ENCODE peak calls at places on chromosomes 13 and 19, in five cellular contexts. D, O, P, H and N are unnamed samples.

GRCh38 chr19:13337181-13337580 is 169.1 kb downstream of the CACNA1A start:
- DNase-seq in D (no peak), O (no peak), P (no peak), H (no peak), N (no peak)

GRCh38 chr13:40149611-40150283 is 494.3 kb downstream of the COG6 start:
- DNase-seq in D (no peak), O (no peak), P (peak; percentile 40), H (no peak), N (peak; percentile 75)

GRCh38 chr13:113864303-113864890 is 521 bp upstream of the GAS6 start:
- DNase-seq in D (no peak), O (peak; percentile 18), P (no peak), H (no peak), N (no peak)

GRCh38 chr19:53980553-53981407 is 10.7 kb upstream of the CACNG6 start:
- DNase-seq in D (no peak), O (peak; percentile 40), P (no peak), H (no peak), N (no peak)

GRCh38 chr13:51246005-51246404 is 23.8 kb downstream of the FAM124A start:
- DNase-seq in D (no peak), O (no peak), P (no peak), H (no peak), N (no peak)

GRCh38 chr13:66623129-66623528 is 607.0 kb downstream of the PCDH9 start:
- DNase-seq in D (no peak), O (no peak), P (no peak), H (no peak), N (no peak)

GRCh38 chr19:12866416-12867119 is 14.7 kb downstream of the DNASE2 start:
- DNase-seq in D (no peak), O (no peak), P (no peak), H (no peak), N (no peak)

GRCh38 chr19:55005684-55006488 is 32.2 kb downstream of the GP6 start:
- DNase-seq in D (peak; percentile 40), O (peak; percentile 68), P (no peak), H (peak; percentile 77), N (peak; percentile 41)

GRCh38 chr13:103325675-103326074 is 259.5 kb upstream of the SLC10A2 start:
- DNase-seq in D (no peak), O (no peak), P (no peak), H (no peak), N (no peak)

GRCh38 chr13:110524484-110525254 is 36.9 kb downstream of the RAB20 start:
- DNase-seq in D (no peak), O (peak; percentile 79), P (no peak), H (no peak), N (no peak)

GRCh38 chr13:104671901-104672300 is 1605.7 kb upstream of the SLC10A2 start:
- DNase-seq in D (no peak), O (no peak), P (no peak), H (no peak), N (no peak)

GRCh38 chr13:44132710-44133109 is 240.9 kb upstream of the SERP2 start:
- DNase-seq in D (no peak), O (peak; percentile 39), P (no peak), H (no peak), N (no peak)

GRCh38 chr19:18940791-18941627 is at the start of gene HOMER3:
- DNase-seq in D (no peak), O (peak; percentile 80), P (no peak), H (peak; percentile 80), N (no peak)

GRCh38 chr19:38647368-38647965 is at the start of gene ACTN4:
- DNase-seq in D (peak; percentile 90), O (peak; percentile 98), P (peak; percentile 88), H (peak; percentile 100), N (peak; percentile 81)

GRCh38 chr13:51801631-51802099 is 2.3 kb downstream of the DHRS12 start:
- DNase-seq in D (no peak), O (peak; percentile 84), P (no peak), H (no peak), N (no peak)

GRCh38 chr13:100808848-100809247 is 134.3 kb upstream of the TMTC4 start:
- DNase-seq in D (no peak), O (no peak), P (no peak), H (no peak), N (no peak)

GRCh38 chr13:46386996-46387851 is at the start of gene RUBCNL:
- DNase-seq in D (no peak), O (peak; percentile 53), P (no peak), H (no peak), N (no peak)

GRCh38 chr13:111143875-111144540 is 28.9 kb downstream of the ARHGEF7 start:
- DNase-seq in D (no peak), O (no peak), P (no peak), H (no peak), N (no peak)

GRCh38 chr19:5232798-5233505 is 107.7 kb downstream of the PTPRS start:
- DNase-seq in D (no peak), O (no peak), P (no peak), H (no peak), N (no peak)

GRCh38 chr13:51643114-51643881 is 59.0 kb downstream of the WDFY2 start:
- DNase-seq in D (no peak), O (no peak), P (peak; percentile 36), H (no peak), N (peak; percentile 94)

GRCh38 chr13:41065098-41065497 is 3.8 kb downstream of the WBP4 start:
- DNase-seq in D (no peak), O (no peak), P (peak; percentile 46), H (no peak), N (peak; percentile 66)

GRCh38 chr13:39144941-39145533 is 106.8 kb downstream of the NHLRC3 start:
- DNase-seq in D (no peak), O (peak; percentile 72), P (peak; percentile 62), H (no peak), N (peak; percentile 7)

GRCh38 chr19:41217741-41218140 is 1.3 kb upstream of the AXL start:
- DNase-seq in D (no peak), O (no peak), P (no peak), H (no peak), N (no peak)

GRCh38 chr13:79481685-79482052 is 714 bp downstream of the NDFIP2 start:
- DNase-seq in D (no peak), O (no peak), P (no peak), H (peak; percentile 59), N (no peak)

GRCh38 chr19:19937403-19937802 is 36.7 kb downstream of the ZNF93 start:
- DNase-seq in D (no peak), O (no peak), P (no peak), H (no peak), N (no peak)

GRCh38 chr13:23928985-23929384 is 31.7 kb upstream of the C1QTNF9B start:
- DNase-seq in D (no peak), O (no peak), P (peak; percentile 41), H (no peak), N (peak; percentile 67)

GRCh38 chr13:34161829-34162544 is 344.0 kb downstream of the RFC3 start:
- DNase-seq in D (no peak), O (no peak), P (peak; percentile 64), H (no peak), N (peak; percentile 78)
- H3K4me3 ChIP-seq in D (no peak overlapping the region), O (no peak overlapping the region), P (no peak overlapping the region), H (no peak overlapping the region), N (no peak overlapping the region)

DNA sequence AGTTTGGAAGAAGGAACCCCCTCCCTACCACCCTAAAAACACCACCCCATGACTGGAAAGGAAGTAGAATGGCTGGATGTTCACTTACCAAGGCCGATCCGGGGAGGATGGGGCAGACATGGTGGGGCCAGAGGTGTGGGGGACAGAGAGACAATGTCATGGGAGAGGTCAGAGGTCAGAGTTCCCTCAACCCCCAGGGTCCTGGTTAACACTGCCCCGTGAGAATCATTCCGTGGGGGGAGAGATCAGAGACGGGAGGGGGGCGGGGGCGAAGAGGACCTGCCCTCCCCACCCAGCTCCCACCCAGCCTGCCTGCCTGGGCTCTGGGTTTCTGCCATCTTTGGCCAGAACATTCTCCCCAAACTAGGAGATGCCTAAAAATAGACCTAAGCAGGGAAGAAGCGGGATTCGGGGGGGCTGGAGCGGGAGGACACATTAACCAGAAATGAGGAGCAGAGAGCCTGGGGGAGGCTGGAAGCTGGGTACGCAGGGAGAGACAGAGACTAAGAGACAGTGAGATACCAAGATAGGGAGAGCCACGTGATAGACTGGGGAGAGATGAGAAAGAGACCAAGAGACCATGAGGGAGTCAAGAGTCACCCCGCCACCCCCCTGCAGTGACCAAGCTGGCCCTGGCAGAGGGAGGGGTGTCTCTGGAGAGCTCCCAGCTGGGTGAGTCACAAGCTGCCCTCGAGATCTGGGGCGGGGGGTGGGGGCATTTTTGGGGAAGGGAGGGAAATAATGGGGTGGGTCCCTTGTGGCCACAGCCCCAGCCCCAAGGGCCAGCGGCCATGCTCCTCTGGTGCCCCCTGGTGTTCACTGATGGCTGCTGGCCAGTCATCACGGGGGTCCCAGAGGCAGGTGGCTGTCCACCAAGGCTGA is 6.1 kb upstream of the KANK2 start:
- DNase-seq in D (no peak), O (peak; percentile 88), P (no peak), H (no peak), N (peak; percentile 35)
- H3K4me3 ChIP-seq in D (no peak overlapping the region), O (no peak overlapping the region), P (no peak overlapping the region), H (no peak overlapping the region), N (no peak overlapping the region)

GRCh38 chr13:30173301-30173605 is 134.1 kb downstream of the KATNAL1 start:
- DNase-seq in D (no peak), O (no peak), P (no peak), H (no peak), N (no peak)

GRCh38 chr13:30165791-30166190 is 141.6 kb downstream of the KATNAL1 start:
- DNase-seq in D (no peak), O (no peak), P (no peak), H (no peak), N (no peak)

GRCh38 chr13:30170569-30170968 is 136.8 kb downstream of the KATNAL1 start:
- DNase-seq in D (no peak), O (no peak), P (no peak), H (no peak), N (no peak)

GRCh38 chr13:30172593-30173300 is 134.6 kb downstream of the KATNAL1 start:
- DNase-seq in D (no peak), O (no peak), P (no peak), H (no peak), N (no peak)

DNA sequence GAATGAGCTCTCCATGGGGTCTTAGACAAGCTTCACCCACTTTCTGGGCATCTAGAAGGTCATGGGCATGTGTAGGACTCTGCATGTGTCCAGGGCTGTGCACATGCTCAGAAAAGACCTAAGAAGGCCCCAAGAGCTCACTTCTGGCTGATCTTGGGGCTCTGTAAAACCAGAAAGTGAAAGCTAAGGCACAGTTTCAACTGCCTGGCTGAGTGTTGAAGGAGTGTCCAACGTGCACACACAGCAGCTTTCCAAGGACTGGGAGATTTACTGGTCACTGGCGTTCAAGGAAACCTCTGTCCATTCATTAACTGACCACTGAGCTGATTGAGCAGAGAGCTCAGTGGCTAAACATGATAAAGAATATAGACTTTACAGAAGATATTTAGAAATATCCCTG is 137.9 kb downstream of the KATNAL1 start:
- DNase-seq in D (no peak), O (peak; percentile 22), P (no peak), H (no peak), N (no peak)
- H3K4me3 ChIP-seq in D (no peak overlapping the region), O (no peak overlapping the region), P (no peak overlapping the region), H (no peak overlapping the region), N (no peak overlapping the region)

DNA sequence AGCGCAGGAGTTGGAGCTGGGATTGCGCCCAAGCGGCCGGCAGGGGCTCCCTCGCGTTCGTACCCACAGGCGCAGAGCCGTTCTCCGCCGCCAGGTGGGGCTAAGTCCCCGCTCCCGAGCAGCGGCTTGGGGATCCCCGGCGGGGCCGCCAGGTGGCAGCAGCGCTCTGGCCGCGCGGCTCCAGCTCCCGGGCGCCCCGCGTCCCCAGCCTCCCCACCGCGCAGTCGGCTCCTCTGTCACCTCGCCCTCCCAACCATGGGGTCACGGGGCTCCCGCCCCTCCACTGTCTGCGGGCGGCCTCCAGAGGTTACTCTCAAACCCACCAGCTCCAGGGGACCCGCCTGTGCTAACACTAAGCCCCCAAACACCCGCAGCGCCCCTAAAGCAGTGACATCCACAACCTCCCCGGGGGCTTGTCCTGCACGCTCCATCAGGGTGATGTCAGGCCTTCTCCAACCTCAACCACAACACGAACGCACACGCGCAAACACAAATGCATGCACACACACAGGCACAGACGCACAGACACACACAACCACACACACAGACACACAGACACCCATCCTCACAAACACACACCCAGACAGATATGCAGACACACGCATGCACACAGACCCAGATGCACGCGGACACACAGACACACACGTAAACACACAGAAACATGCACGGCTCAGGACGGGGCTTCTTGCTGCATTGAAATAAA is 18.4 kb upstream of the KCTD15 start:
- DNase-seq in D (no peak), O (peak; percentile 86), P (no peak), H (peak; percentile 82), N (no peak)
- H3K4me3 ChIP-seq in D (no peak overlapping the region), O (no peak overlapping the region), P (no peak overlapping the region), H (no peak overlapping the region), N (no peak overlapping the region)